ENCODE peak calls at places on chromosomes 3 and 15, in seven cellular contexts. One of them, this sample, is unnamed.
A peak's percentile ranks its signal among the peaks of the same experiment; 100 is the strongest.

GRCh38 chr3:111739241-111739952 is 119.7 kb upstream of the PHLDB2 start:
- DNase-seq in K562: no peak
- DNase-seq in HepG2: peak; percentile 91
- DNase-seq in H1: no peak
- DNase-seq in SK-N-SH: no peak
- DNase-seq in GM12878: no peak
- DNase-seq in HCT116: peak; percentile 86
- DNase-seq in this sample: no peak

GRCh38 chr3:4503050-4503449 is 9.9 kb downstream of the ITPR1 start:
- DNase-seq in K562: no peak
- DNase-seq in HepG2: no peak
- DNase-seq in H1: no peak
- DNase-seq in SK-N-SH: no peak
- DNase-seq in GM12878: no peak
- DNase-seq in HCT116: no peak
- DNase-seq in this sample: no peak

GRCh38 chr15:38588672-38589071 is 24.1 kb upstream of the RASGRP1 start:
- DNase-seq in K562: peak; percentile 24
- DNase-seq in HepG2: no peak
- DNase-seq in H1: no peak
- DNase-seq in SK-N-SH: no peak
- DNase-seq in GM12878: no peak
- DNase-seq in HCT116: no peak
- DNase-seq in this sample: no peak

GRCh38 chr3:10395671-10396070 is 74.8 kb upstream of the SEC13 start:
- DNase-seq in K562: no peak
- DNase-seq in HepG2: no peak
- DNase-seq in H1: no peak
- DNase-seq in SK-N-SH: no peak
- DNase-seq in GM12878: no peak
- DNase-seq in HCT116: no peak
- DNase-seq in this sample: no peak

GRCh38 chr3:7309707-7310106 is 448.8 kb downstream of the GRM7 start:
- DNase-seq in K562: no peak
- DNase-seq in HepG2: no peak
- DNase-seq in H1: no peak
- DNase-seq in SK-N-SH: no peak
- DNase-seq in GM12878: no peak
- DNase-seq in HCT116: no peak
- DNase-seq in this sample: no peak

GRCh38 chr15:27486036-27486435 is 515.1 kb downstream of the GABRG3 start:
- DNase-seq in K562: no peak
- DNase-seq in HepG2: no peak
- DNase-seq in H1: no peak
- DNase-seq in SK-N-SH: no peak
- DNase-seq in GM12878: no peak
- DNase-seq in HCT116: no peak
- DNase-seq in this sample: no peak

GRCh38 chr3:174247671-174248070 is 611.5 kb upstream of the NAALADL2 start:
- DNase-seq in K562: no peak
- DNase-seq in HepG2: no peak
- DNase-seq in H1: no peak
- DNase-seq in SK-N-SH: peak; percentile 72
- DNase-seq in GM12878: no peak
- DNase-seq in HCT116: no peak
- DNase-seq in this sample: no peak

GRCh38 chr3:122944671-122945151 is 82.9 kb downstream of the SEMA5B start:
- DNase-seq in K562: no peak
- DNase-seq in HepG2: no peak
- DNase-seq in H1: no peak
- DNase-seq in SK-N-SH: no peak
- DNase-seq in GM12878: no peak
- DNase-seq in HCT116: no peak
- DNase-seq in this sample: no peak

GRCh38 chr3:15974647-15975046 is 176.9 kb upstream of the ANKRD28 start:
- DNase-seq in K562: peak; percentile 62
- DNase-seq in HepG2: no peak
- DNase-seq in H1: peak; percentile 85
- DNase-seq in SK-N-SH: no peak
- DNase-seq in GM12878: no peak
- DNase-seq in HCT116: no peak
- DNase-seq in this sample: no peak

GRCh38 chr15:52098328-52098727 is 14.2 kb downstream of the BCL2L10 start:
- DNase-seq in K562: no peak
- DNase-seq in HepG2: no peak
- DNase-seq in H1: no peak
- DNase-seq in SK-N-SH: no peak
- DNase-seq in GM12878: no peak
- DNase-seq in HCT116: no peak
- DNase-seq in this sample: no peak

GRCh38 chr3:95002665-95003064 is 939.8 kb downstream of the NSUN3 start:
- DNase-seq in K562: no peak
- DNase-seq in HepG2: no peak
- DNase-seq in H1: no peak
- DNase-seq in SK-N-SH: peak; percentile 8
- DNase-seq in GM12878: no peak
- DNase-seq in HCT116: no peak
- DNase-seq in this sample: no peak

GRCh38 chr15:46660096-46660842 is 1025.4 kb downstream of the SQOR start:
- DNase-seq in K562: no peak
- DNase-seq in HepG2: no peak
- DNase-seq in H1: no peak
- DNase-seq in SK-N-SH: no peak
- DNase-seq in GM12878: no peak
- DNase-seq in HCT116: no peak
- DNase-seq in this sample: no peak

GRCh38 chr15:46652256-46652655 is 1017.4 kb downstream of the SQOR start:
- DNase-seq in K562: no peak
- DNase-seq in HepG2: no peak
- DNase-seq in H1: no peak
- DNase-seq in SK-N-SH: no peak
- DNase-seq in GM12878: no peak
- DNase-seq in HCT116: no peak
- DNase-seq in this sample: no peak

DNA sequence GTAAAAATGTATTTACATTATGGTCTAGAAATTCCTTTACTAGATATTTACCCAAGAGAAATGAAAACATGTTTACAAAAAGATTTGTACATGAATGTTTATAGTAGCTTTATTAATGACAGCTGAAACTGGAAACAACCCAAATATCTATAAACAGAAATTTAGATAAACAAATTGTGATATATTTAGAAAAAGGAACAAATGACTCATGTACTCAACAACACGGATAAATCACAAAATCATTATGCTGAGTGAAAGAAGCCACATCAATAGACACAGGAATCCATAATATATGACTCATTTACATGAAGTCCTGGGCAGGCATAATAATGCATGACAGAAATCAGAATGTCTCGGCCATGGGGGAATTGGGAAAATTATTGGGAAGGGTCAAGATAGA is 1020.2 kb downstream of the SQOR start:
- DNase-seq in K562: no peak
- DNase-seq in HepG2: no peak
- DNase-seq in H1: no peak
- DNase-seq in SK-N-SH: no peak
- DNase-seq in GM12878: no peak
- DNase-seq in HCT116: no peak
- DNase-seq in this sample: no peak
- TF ChIP-seq CTCF in K562: no peak
- TF ChIP-seq CTCF in HepG2: no peak
- TF ChIP-seq CTCF in H1: no peak
- TF ChIP-seq CTCF in SK-N-SH: no peak
- TF ChIP-seq CTCF in GM12878: no peak
- TF ChIP-seq CTCF in HCT116: no peak
- TF ChIP-seq CTCF in this sample: no peak

GRCh38 chr3:58486036-58486435 is 5.9 kb upstream of the KCTD6 start:
- DNase-seq in K562: no peak
- DNase-seq in HepG2: peak; percentile 25
- DNase-seq in H1: no peak
- DNase-seq in SK-N-SH: no peak
- DNase-seq in GM12878: no peak
- DNase-seq in HCT116: no peak
- DNase-seq in this sample: no peak
- TF ChIP-seq SIN3A in K562: no peak
- TF ChIP-seq SIN3A in HepG2: no peak
- TF ChIP-seq SIN3A in H1: no peak
- TF ChIP-seq SIN3A in SK-N-SH: no peak
- TF ChIP-seq SIN3A in GM12878: no peak
- TF ChIP-seq SIN3A in HCT116: no peak
- TF ChIP-seq SIN3A in this sample: no peak

GRCh38 chr3:13636874-13637273 is 87.9 kb downstream of the FBLN2 start:
- DNase-seq in K562: no peak
- DNase-seq in HepG2: no peak
- DNase-seq in H1: no peak
- DNase-seq in SK-N-SH: no peak
- DNase-seq in GM12878: no peak
- DNase-seq in HCT116: no peak
- DNase-seq in this sample: no peak
- H3K4me3 ChIP-seq in K562: no peak overlapping the region
- H3K4me3 ChIP-seq in HepG2: no peak overlapping the region
- H3K4me3 ChIP-seq in H1: no peak overlapping the region
- H3K4me3 ChIP-seq in SK-N-SH: no peak overlapping the region
- H3K4me3 ChIP-seq in GM12878: no peak overlapping the region
- H3K4me3 ChIP-seq in HCT116: no peak overlapping the region
- H3K4me3 ChIP-seq in this sample: no peak overlapping the region

GRCh38 chr3:100709840-100710235 is 544 bp downstream of the TFG start:
- DNase-seq in K562: peak; percentile 61
- DNase-seq in HepG2: no peak
- DNase-seq in H1: peak; percentile 66
- DNase-seq in SK-N-SH: peak; percentile 84
- DNase-seq in GM12878: no peak
- DNase-seq in HCT116: no peak
- DNase-seq in this sample: no peak
- TF ChIP-seq CTCF in K562: no peak
- TF ChIP-seq CTCF in HepG2: peak; percentile 39
- TF ChIP-seq CTCF in H1: peak; percentile 5
- TF ChIP-seq CTCF in SK-N-SH: peak; percentile 6
- TF ChIP-seq CTCF in GM12878: no peak
- TF ChIP-seq CTCF in HCT116: no peak
- TF ChIP-seq CTCF in this sample: no peak

GRCh38 chr15:98781838-98782237 is 133.5 kb downstream of the IGF1R start:
- DNase-seq in K562: no peak
- DNase-seq in HepG2: no peak
- DNase-seq in H1: no peak
- DNase-seq in SK-N-SH: no peak
- DNase-seq in GM12878: no peak
- DNase-seq in HCT116: no peak
- DNase-seq in this sample: no peak

GRCh38 chr15:98778960-98779359 is 130.6 kb downstream of the IGF1R start:
- DNase-seq in K562: no peak
- DNase-seq in HepG2: no peak
- DNase-seq in H1: no peak
- DNase-seq in SK-N-SH: no peak
- DNase-seq in GM12878: no peak
- DNase-seq in HCT116: no peak
- DNase-seq in this sample: no peak

GRCh38 chr15:98778263-98778959 is 130.1 kb downstream of the IGF1R start:
- DNase-seq in K562: no peak
- DNase-seq in HepG2: no peak
- DNase-seq in H1: no peak
- DNase-seq in SK-N-SH: no peak
- DNase-seq in GM12878: no peak
- DNase-seq in HCT116: no peak
- DNase-seq in this sample: no peak

GRCh38 chr15:98777426-98777825 is 129.1 kb downstream of the IGF1R start:
- DNase-seq in K562: no peak
- DNase-seq in HepG2: no peak
- DNase-seq in H1: no peak
- DNase-seq in SK-N-SH: no peak
- DNase-seq in GM12878: no peak
- DNase-seq in HCT116: no peak
- DNase-seq in this sample: no peak

GRCh38 chr15:98779463-98780071 is 131.2 kb downstream of the IGF1R start:
- DNase-seq in K562: peak; percentile 69
- DNase-seq in HepG2: peak; percentile 64
- DNase-seq in H1: peak; percentile 96
- DNase-seq in SK-N-SH: peak; percentile 76
- DNase-seq in GM12878: peak; percentile 41
- DNase-seq in HCT116: peak; percentile 49
- DNase-seq in this sample: peak; percentile 80
- TF ChIP-seq SIN3A in K562: no peak
- TF ChIP-seq SIN3A in HepG2: no peak
- TF ChIP-seq SIN3A in H1: no peak
- TF ChIP-seq SIN3A in SK-N-SH: no peak
- TF ChIP-seq SIN3A in GM12878: no peak
- TF ChIP-seq SIN3A in HCT116: no peak
- TF ChIP-seq SIN3A in this sample: no peak

GRCh38 chr3:13019243-13019701 is 54.0 kb downstream of the IQSEC1 start:
- DNase-seq in K562: peak; percentile 68
- DNase-seq in HepG2: no peak
- DNase-seq in H1: peak; percentile 88
- DNase-seq in SK-N-SH: peak; percentile 70
- DNase-seq in GM12878: no peak
- DNase-seq in HCT116: no peak
- DNase-seq in this sample: no peak

GRCh38 chr3:13017361-13018038 is 55.7 kb downstream of the IQSEC1 start:
- DNase-seq in K562: no peak
- DNase-seq in HepG2: no peak
- DNase-seq in H1: no peak
- DNase-seq in SK-N-SH: no peak
- DNase-seq in GM12878: no peak
- DNase-seq in HCT116: no peak
- DNase-seq in this sample: no peak

GRCh38 chr3:13019706-13020105 is 53.5 kb downstream of the IQSEC1 start:
- DNase-seq in K562: no peak
- DNase-seq in HepG2: no peak
- DNase-seq in H1: no peak
- DNase-seq in SK-N-SH: no peak
- DNase-seq in GM12878: no peak
- DNase-seq in HCT116: no peak
- DNase-seq in this sample: no peak

GRCh38 chr3:13018039-13018431 is 55.2 kb downstream of the IQSEC1 start:
- DNase-seq in K562: no peak
- DNase-seq in HepG2: no peak
- DNase-seq in H1: no peak
- DNase-seq in SK-N-SH: peak; percentile 87
- DNase-seq in GM12878: no peak
- DNase-seq in HCT116: no peak
- DNase-seq in this sample: no peak

GRCh38 chr3:13018561-13019242 is 54.5 kb downstream of the IQSEC1 start:
- DNase-seq in K562: no peak
- DNase-seq in HepG2: no peak
- DNase-seq in H1: no peak
- DNase-seq in SK-N-SH: no peak
- DNase-seq in GM12878: no peak
- DNase-seq in HCT116: no peak
- DNase-seq in this sample: no peak
- H3K4me3 ChIP-seq in K562: no peak overlapping the region
- H3K4me3 ChIP-seq in HepG2: no peak overlapping the region
- H3K4me3 ChIP-seq in H1: peak overlapping the region; percentile 24
- H3K4me3 ChIP-seq in SK-N-SH: no peak overlapping the region
- H3K4me3 ChIP-seq in GM12878: peak overlapping the region; percentile 70
- H3K4me3 ChIP-seq in HCT116: no peak overlapping the region
- H3K4me3 ChIP-seq in this sample: no peak overlapping the region

This sample was measured in Panc1.